ENCODE peak calls at places on chromosome 4, in eight cellular contexts. One of them, this sample, is unnamed. For H3K36me3, the result is how much of the 10 kb centered on the place peaks cover.

GRCh38 chr4:10342866-10343265 is 114.4 kb downstream of the ZNF518B start:
- DNase-seq in psoas muscle: no peak
- DNase-seq in SK-N-MC: no peak
- DNase-seq in neural progenitor cell: no peak
- DNase-seq in kidney: no peak
- DNase-seq in ovary: no peak
- DNase-seq in colonic mucosa: no peak
- DNase-seq in aorta: no peak
- DNase-seq in this sample: no peak

GRCh38 chr4:87716350-87717041 is 66.4 kb downstream of the DMP1 start:
- DNase-seq in colonic mucosa: no peak
- DNase-seq in ovary: peak
- DNase-seq in psoas muscle: peak
- DNase-seq in SK-N-MC: no peak
- DNase-seq in aorta: no peak
- DNase-seq in kidney: no peak
- DNase-seq in neural progenitor cell: no peak
- DNase-seq in this sample: peak

GRCh38 chr4:21856754-21857153 is 91.8 kb downstream of the KCNIP4 start:
- DNase-seq in aorta: no peak
- DNase-seq in colonic mucosa: no peak
- DNase-seq in SK-N-MC: no peak
- DNase-seq in kidney: no peak
- DNase-seq in neural progenitor cell: no peak
- DNase-seq in psoas muscle: no peak
- DNase-seq in ovary: no peak
- DNase-seq in this sample: no peak

GRCh38 chr4:72427022-72427421 is 142.0 kb downstream of the ADAMTS3 start:
- DNase-seq in ovary: no peak
- DNase-seq in colonic mucosa: no peak
- DNase-seq in SK-N-MC: no peak
- DNase-seq in neural progenitor cell: no peak
- DNase-seq in kidney: no peak
- DNase-seq in aorta: no peak
- DNase-seq in psoas muscle: no peak
- DNase-seq in this sample: no peak

GRCh38 chr4:1596393-1596792 is 87.7 kb downstream of the FAM53A start:
- DNase-seq in kidney: peak
- DNase-seq in SK-N-MC: no peak
- DNase-seq in neural progenitor cell: no peak
- DNase-seq in ovary: no peak
- DNase-seq in aorta: peak
- DNase-seq in psoas muscle: no peak
- DNase-seq in colonic mucosa: no peak
- DNase-seq in this sample: no peak

GRCh38 chr4:143700060-143700419 is 435 bp downstream of the FREM3 start:
- DNase-seq in SK-N-MC: no peak
- DNase-seq in kidney: no peak
- DNase-seq in ovary: peak
- DNase-seq in psoas muscle: peak
- DNase-seq in neural progenitor cell: peak
- DNase-seq in aorta: peak
- DNase-seq in colonic mucosa: no peak
- DNase-seq in this sample: no peak

GRCh38 chr4:76361689-76362412 is 55.3 kb downstream of the STBD1 start:
- DNase-seq in ovary: no peak
- DNase-seq in aorta: no peak
- DNase-seq in neural progenitor cell: no peak
- DNase-seq in colonic mucosa: no peak
- DNase-seq in psoas muscle: no peak
- DNase-seq in SK-N-MC: no peak
- DNase-seq in kidney: no peak
- DNase-seq in this sample: no peak

GRCh38 chr4:1056671-1057402 is 45.4 kb downstream of the FGFRL1 start:
- DNase-seq in aorta: no peak
- DNase-seq in kidney: no peak
- DNase-seq in ovary: no peak
- DNase-seq in colonic mucosa: no peak
- DNase-seq in SK-N-MC: no peak
- DNase-seq in psoas muscle: no peak
- DNase-seq in neural progenitor cell: no peak
- DNase-seq in this sample: no peak

GRCh38 chr4:13555325-13555724 is 11.0 kb upstream of the NKX3-2 start:
- DNase-seq in colonic mucosa: no peak
- DNase-seq in psoas muscle: no peak
- DNase-seq in aorta: no peak
- DNase-seq in neural progenitor cell: no peak
- DNase-seq in SK-N-MC: no peak
- DNase-seq in kidney: no peak
- DNase-seq in ovary: no peak
- DNase-seq in this sample: no peak

GRCh38 chr4:2243682-2244380 is 1.9 kb upstream of the HAUS3 start:
- DNase-seq in neural progenitor cell: no peak
- DNase-seq in aorta: peak
- DNase-seq in psoas muscle: peak
- DNase-seq in colonic mucosa: peak
- DNase-seq in ovary: peak
- DNase-seq in kidney: peak
- DNase-seq in SK-N-MC: no peak
- DNase-seq in this sample: peak

GRCh38 chr4:47749858-47750257 is 88.0 kb downstream of the CORIN start:
- DNase-seq in psoas muscle: no peak
- DNase-seq in SK-N-MC: no peak
- DNase-seq in colonic mucosa: no peak
- DNase-seq in ovary: no peak
- DNase-seq in kidney: no peak
- DNase-seq in aorta: no peak
- DNase-seq in neural progenitor cell: no peak
- DNase-seq in this sample: no peak

GRCh38 chr4:123984881-123985280 is 588.3 kb downstream of the SPRY1 start:
- DNase-seq in colonic mucosa: no peak
- DNase-seq in ovary: no peak
- DNase-seq in kidney: no peak
- DNase-seq in aorta: no peak
- DNase-seq in psoas muscle: peak
- DNase-seq in neural progenitor cell: no peak
- DNase-seq in SK-N-MC: no peak
- DNase-seq in this sample: peak

DNA sequence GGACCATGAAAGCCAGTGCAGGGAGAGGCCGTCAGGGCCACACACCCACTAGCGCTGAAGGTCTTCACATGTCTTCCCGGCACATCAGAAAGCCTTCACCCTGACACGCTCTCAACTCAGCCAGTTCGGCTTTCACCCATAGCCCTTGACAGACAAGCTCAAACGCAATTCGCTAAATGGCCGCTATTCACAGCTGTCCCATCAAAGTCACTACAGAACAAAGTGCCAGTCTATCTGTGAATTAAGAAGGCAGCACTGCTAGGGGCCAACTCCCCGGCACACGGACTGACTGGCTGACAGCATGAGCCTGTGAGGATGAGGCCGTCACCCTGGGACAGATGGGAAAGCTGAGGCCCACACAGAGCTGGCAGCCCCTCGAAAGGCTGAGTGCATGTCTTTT is 45.7 kb downstream of the ACOX3 start:
- DNase-seq in colonic mucosa: no peak
- DNase-seq in psoas muscle: no peak
- DNase-seq in neural progenitor cell: no peak
- DNase-seq in SK-N-MC: no peak
- DNase-seq in ovary: no peak
- DNase-seq in aorta: no peak
- DNase-seq in kidney: no peak
- DNase-seq in this sample: no peak
- H3K36me3 ChIP-seq in colonic mucosa: under half
- H3K36me3 ChIP-seq in psoas muscle: under half
- H3K36me3 ChIP-seq in neural progenitor cell: under half
- H3K36me3 ChIP-seq in SK-N-MC: under half
- H3K36me3 ChIP-seq in ovary: under half
- H3K36me3 ChIP-seq in aorta: under half
- H3K36me3 ChIP-seq in kidney: under half
- H3K36me3 ChIP-seq in this sample: half or more

GRCh38 chr4:184536881-184537248 is 62.5 kb upstream of the IRF2 start:
- DNase-seq in kidney: no peak
- DNase-seq in aorta: no peak
- DNase-seq in ovary: no peak
- DNase-seq in psoas muscle: no peak
- DNase-seq in colonic mucosa: peak
- DNase-seq in neural progenitor cell: no peak
- DNase-seq in SK-N-MC: no peak
- DNase-seq in this sample: no peak

GRCh38 chr4:184540307-184540706 is 66.0 kb upstream of the IRF2 start:
- DNase-seq in psoas muscle: no peak
- DNase-seq in neural progenitor cell: no peak
- DNase-seq in aorta: no peak
- DNase-seq in SK-N-MC: no peak
- DNase-seq in colonic mucosa: no peak
- DNase-seq in kidney: no peak
- DNase-seq in ovary: no peak
- DNase-seq in this sample: no peak

GRCh38 chr4:184536070-184536880 is 61.9 kb upstream of the IRF2 start:
- DNase-seq in aorta: no peak
- DNase-seq in kidney: no peak
- DNase-seq in neural progenitor cell: no peak
- DNase-seq in SK-N-MC: no peak
- DNase-seq in psoas muscle: no peak
- DNase-seq in ovary: no peak
- DNase-seq in colonic mucosa: peak
- DNase-seq in this sample: no peak

GRCh38 chr4:184537269-184538022 is 63.1 kb upstream of the IRF2 start:
- DNase-seq in ovary: peak
- DNase-seq in kidney: peak
- DNase-seq in SK-N-MC: peak
- DNase-seq in aorta: peak
- DNase-seq in neural progenitor cell: peak
- DNase-seq in psoas muscle: peak
- DNase-seq in colonic mucosa: peak
- DNase-seq in this sample: peak

DNA sequence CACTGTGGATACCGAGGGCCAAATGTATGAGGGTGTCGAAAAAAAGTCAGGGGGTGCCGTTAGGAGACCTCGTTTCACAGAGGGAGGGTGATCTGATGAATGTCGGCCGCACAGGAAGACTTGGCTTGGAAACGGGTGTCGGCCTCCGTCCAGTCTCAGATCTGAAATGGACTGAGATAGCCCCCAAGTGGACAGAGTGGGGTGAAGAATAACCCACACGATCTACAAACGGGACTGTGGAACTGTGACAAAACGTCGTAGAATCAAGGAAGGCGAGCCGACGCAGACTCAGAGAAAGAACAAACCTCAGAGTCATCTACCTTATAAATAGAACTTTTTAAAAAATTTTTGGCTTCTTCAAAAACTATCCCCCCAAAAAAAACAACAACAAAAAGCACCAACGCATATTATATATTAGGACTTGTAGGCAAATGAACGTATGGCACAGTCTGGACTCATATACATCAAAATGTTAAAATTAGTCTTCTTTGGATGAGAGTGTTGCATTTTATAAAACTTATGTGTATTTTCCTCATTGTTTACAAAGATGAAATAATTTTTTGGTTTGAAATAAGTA is 63.8 kb upstream of the IRF2 start:
- DNase-seq in colonic mucosa: peak
- DNase-seq in neural progenitor cell: peak
- DNase-seq in SK-N-MC: no peak
- DNase-seq in kidney: peak
- DNase-seq in psoas muscle: peak
- DNase-seq in aorta: peak
- DNase-seq in ovary: peak
- DNase-seq in this sample: peak
- H3K36me3 ChIP-seq in colonic mucosa: under half
- H3K36me3 ChIP-seq in neural progenitor cell: under half
- H3K36me3 ChIP-seq in SK-N-MC: under half
- H3K36me3 ChIP-seq in kidney: under half
- H3K36me3 ChIP-seq in psoas muscle: under half
- H3K36me3 ChIP-seq in aorta: under half
- H3K36me3 ChIP-seq in ovary: under half
- H3K36me3 ChIP-seq in this sample: under half

GRCh38 chr4:103118171-103118570 is 18.5 kb upstream of the BDH2 start:
- DNase-seq in SK-N-MC: no peak
- DNase-seq in psoas muscle: no peak
- DNase-seq in aorta: no peak
- DNase-seq in colonic mucosa: no peak
- DNase-seq in ovary: no peak
- DNase-seq in neural progenitor cell: no peak
- DNase-seq in kidney: no peak
- DNase-seq in this sample: no peak
- H3K36me3 ChIP-seq in SK-N-MC: under half
- H3K36me3 ChIP-seq in psoas muscle: under half
- H3K36me3 ChIP-seq in aorta: under half
- H3K36me3 ChIP-seq in colonic mucosa: under half
- H3K36me3 ChIP-seq in ovary: under half
- H3K36me3 ChIP-seq in neural progenitor cell: under half
- H3K36me3 ChIP-seq in kidney: under half
- H3K36me3 ChIP-seq in this sample: under half

GRCh38 chr4:7018281-7018680 is 24.9 kb upstream of the TADA2B start:
- DNase-seq in colonic mucosa: no peak
- DNase-seq in neural progenitor cell: no peak
- DNase-seq in aorta: peak
- DNase-seq in SK-N-MC: no peak
- DNase-seq in kidney: no peak
- DNase-seq in ovary: no peak
- DNase-seq in psoas muscle: no peak
- DNase-seq in this sample: no peak

GRCh38 chr4:7016086-7016485 is 27.1 kb upstream of the TADA2B start:
- DNase-seq in kidney: no peak
- DNase-seq in colonic mucosa: no peak
- DNase-seq in ovary: no peak
- DNase-seq in SK-N-MC: no peak
- DNase-seq in aorta: peak
- DNase-seq in neural progenitor cell: no peak
- DNase-seq in psoas muscle: no peak
- DNase-seq in this sample: no peak

GRCh38 chr4:7019367-7019766 is 23.8 kb upstream of the TADA2B start:
- DNase-seq in neural progenitor cell: no peak
- DNase-seq in psoas muscle: no peak
- DNase-seq in kidney: no peak
- DNase-seq in SK-N-MC: no peak
- DNase-seq in colonic mucosa: no peak
- DNase-seq in ovary: no peak
- DNase-seq in aorta: peak
- DNase-seq in this sample: no peak

GRCh38 chr4:7016512-7016911 is 26.7 kb upstream of the TADA2B start:
- DNase-seq in psoas muscle: no peak
- DNase-seq in ovary: no peak
- DNase-seq in SK-N-MC: no peak
- DNase-seq in kidney: no peak
- DNase-seq in neural progenitor cell: no peak
- DNase-seq in colonic mucosa: no peak
- DNase-seq in aorta: no peak
- DNase-seq in this sample: no peak

DNA sequence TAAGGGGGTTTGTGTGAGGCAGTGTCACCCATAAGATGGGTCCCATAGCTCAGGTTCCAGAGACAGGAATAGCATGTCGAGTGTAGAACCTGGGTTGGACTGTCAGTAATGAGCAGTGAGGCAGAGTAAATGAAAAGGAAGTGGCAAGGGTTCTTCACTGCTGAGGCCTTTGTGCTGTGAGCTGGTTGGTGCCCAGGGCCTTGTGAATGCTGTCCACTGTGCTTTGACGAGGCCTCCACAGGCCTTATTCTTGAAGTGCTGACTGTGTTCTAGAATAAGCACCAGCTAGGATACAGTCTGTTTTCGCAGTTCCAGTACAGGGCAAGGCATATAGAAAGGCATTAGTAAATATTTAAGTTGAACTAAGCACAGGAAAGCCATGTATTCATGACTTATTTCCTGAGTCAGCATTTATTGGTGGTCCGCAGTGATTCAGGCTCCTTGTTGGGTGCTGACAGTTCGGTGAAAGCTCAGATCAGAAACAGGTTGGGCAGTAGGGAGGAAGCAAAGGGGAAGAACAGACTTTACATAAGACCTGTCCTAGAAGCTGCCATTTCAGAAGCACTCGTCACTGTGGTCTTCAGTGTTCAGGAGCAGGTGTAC is 25.6 kb upstream of the TADA2B start:
- DNase-seq in aorta: peak
- DNase-seq in neural progenitor cell: no peak
- DNase-seq in ovary: no peak
- DNase-seq in colonic mucosa: no peak
- DNase-seq in kidney: no peak
- DNase-seq in psoas muscle: no peak
- DNase-seq in SK-N-MC: no peak
- DNase-seq in this sample: no peak
- H3K36me3 ChIP-seq in aorta: under half
- H3K36me3 ChIP-seq in neural progenitor cell: under half
- H3K36me3 ChIP-seq in ovary: under half
- H3K36me3 ChIP-seq in colonic mucosa: under half
- H3K36me3 ChIP-seq in kidney: under half
- H3K36me3 ChIP-seq in psoas muscle: half or more
- H3K36me3 ChIP-seq in SK-N-MC: under half
- H3K36me3 ChIP-seq in this sample: half or more

This sample was measured in right atrium auricular region.